ENCODE peak calls at places on chromosomes 1 and 21, in ten cellular contexts. N is mesendoderm; A is CD8-positive, alpha-beta T cell; X is AG04450; G is gastrocnemius medialis; D is tibial artery; T is CD4-positive, alpha-beta memory T cell; I is psoas muscle; S is naive thymus-derived CD4-positive, alpha-beta T cell; Z is PC-3. Y is an unnamed sample.

GRCh38 chr1:5998051-5998905 is 6.1 kb upstream of the NPHP4 start:
- DNase-seq in G (no peak), T (no peak), I (no peak), D (no peak), Z (no peak), N (no peak), S (no peak), X (no peak), A (no peak), Y (no peak)

GRCh38 chr1:216416488-216416887 is 6.8 kb downstream of the USH2A start:
- DNase-seq in G (no peak), I (no peak), X (no peak), S (no peak), Z (no peak), D (no peak), A (no peak), N (no peak), T (no peak), Y (no peak)

GRCh38 chr1:204072951-204073836 is at the start of gene SOX13:
- DNase-seq in X (peak; percentile 61), N (peak; percentile 96), G (peak; percentile 79), A (peak; percentile 9), D (peak; percentile 92), I (peak; percentile 85), T (peak; percentile 21), S (no peak), Z (peak; percentile 89), Y (peak; percentile 89)

GRCh38 chr21:44800103-44800502 is 1.5 kb downstream of the UBE2G2 start:
- DNase-seq in Z (peak; percentile 75), N (peak; percentile 42), X (no peak), A (no peak), D (no peak), T (no peak), I (no peak), S (no peak), G (no peak), Y (peak; percentile 27)

GRCh38 chr1:102630041-102630440 is 478.3 kb downstream of the COL11A1 start:
- DNase-seq in G (no peak), S (no peak), T (no peak), Z (no peak), I (no peak), X (no peak), N (no peak), A (no peak), D (no peak), Y (peak; percentile 1)

GRCh38 chr1:46114925-46115603 is 17.4 kb downstream of the PIK3R3 start:
- DNase-seq in Z (no peak), D (no peak), T (no peak), N (no peak), A (no peak), X (no peak), I (no peak), S (no peak), G (no peak), Y (no peak)

GRCh38 chr1:222331340-222331739 is 216.6 kb downstream of the HHIPL2 start:
- DNase-seq in T (no peak), Z (no peak), A (no peak), D (no peak), I (no peak), X (peak; percentile 81), G (no peak), S (no peak), N (peak; percentile 36), Y (peak; percentile 20)

GRCh38 chr1:83086346-83086745 is 912.6 kb downstream of the TTLL7 start:
- DNase-seq in Z (peak; percentile 64), T (no peak), A (no peak), I (no peak), N (no peak), X (no peak), G (no peak), D (no peak), S (no peak), Y (peak; percentile 4)

GRCh38 chr1:85584264-85584781 is 3.8 kb downstream of the CCN1 start:
- DNase-seq in X (peak; percentile 86), T (no peak), G (no peak), I (no peak), N (peak; percentile 93), A (no peak), D (no peak), Z (peak; percentile 90), S (no peak), Y (peak; percentile 50)

GRCh38 chr1:233075045-233075444 is 124.6 kb downstream of the NTPCR start:
- DNase-seq in T (no peak), A (no peak), Z (peak; percentile 97), X (peak; percentile 84), G (no peak), N (no peak), I (no peak), D (no peak), S (no peak), Y (peak; percentile 76)

DNA sequence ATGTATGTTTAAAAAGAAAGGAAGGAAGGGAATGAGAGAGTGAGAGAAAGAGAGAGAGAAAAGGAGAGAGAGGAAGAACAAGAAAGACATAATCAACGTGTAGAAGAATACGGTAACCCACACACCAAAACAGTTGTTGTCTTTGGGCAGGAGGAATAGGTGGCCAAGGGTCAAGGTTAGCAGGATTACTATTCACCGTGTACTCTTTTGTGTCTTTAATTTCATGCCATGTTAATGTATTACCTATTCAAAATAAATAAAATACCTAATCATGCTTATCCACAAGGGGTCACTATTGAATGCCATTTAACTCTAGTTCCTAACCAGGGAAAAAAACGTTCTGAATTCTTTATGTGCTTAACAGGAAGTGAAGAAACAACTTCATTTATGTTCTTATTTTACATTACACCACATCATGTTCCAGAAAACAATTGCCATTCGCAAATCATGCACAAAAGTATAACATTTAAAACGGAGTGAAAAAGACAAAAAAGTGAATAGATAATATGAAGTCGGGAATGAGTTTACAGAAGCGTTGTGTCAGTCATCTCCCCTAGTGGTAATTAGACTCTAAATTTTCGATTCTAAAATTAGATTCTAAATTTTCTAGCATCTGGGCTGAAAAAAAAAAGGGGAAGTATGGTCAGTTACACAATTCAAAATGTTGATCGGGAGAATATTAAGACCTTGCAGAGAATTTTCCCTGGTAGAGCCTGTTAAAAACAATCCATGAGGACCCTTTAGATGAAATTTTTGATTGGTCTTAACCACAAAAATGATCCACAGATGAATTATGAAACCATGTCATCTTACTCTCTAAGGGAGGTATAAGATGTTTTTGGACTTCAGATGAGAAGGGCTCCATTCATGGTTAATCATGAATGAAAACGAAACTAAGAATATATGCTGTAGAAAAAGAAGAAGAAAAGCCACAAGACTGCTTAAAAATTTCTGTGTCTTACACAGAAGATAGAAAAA is 694 bp upstream of the KMO start:
- DNase-seq in Z (peak; percentile 97), S (peak; percentile 67), I (no peak), D (no peak), N (peak; percentile 63), A (no peak), T (peak; percentile 67), X (peak; percentile 33), G (no peak), Y (peak; percentile 74)
- H3K27ac ChIP-seq in Z (peak overlapping the region; percentile 47), S (peak overlapping the region; percentile 54), I (peak overlapping the region; percentile 38), D (peak overlapping the region; percentile 18), N (no peak overlapping the region), A (peak overlapping the region; percentile 11), T (peak overlapping the region; percentile 10), X (no peak overlapping the region), G (no peak overlapping the region), Y (peak overlapping the region; percentile 92)

GRCh38 chr1:99429754-99430153 is 165.5 kb downstream of the PLPPR4 start:
- DNase-seq in X (no peak), S (no peak), I (no peak), A (no peak), D (no peak), T (no peak), Z (no peak), N (no peak), G (no peak), Y (no peak)
- H3K27ac ChIP-seq in X (no peak overlapping the region), S (no peak overlapping the region), I (no peak overlapping the region), A (no peak overlapping the region), D (no peak overlapping the region), T (no peak overlapping the region), Z (no peak overlapping the region), N (no peak overlapping the region), G (no peak overlapping the region), Y (no peak overlapping the region)

DNA sequence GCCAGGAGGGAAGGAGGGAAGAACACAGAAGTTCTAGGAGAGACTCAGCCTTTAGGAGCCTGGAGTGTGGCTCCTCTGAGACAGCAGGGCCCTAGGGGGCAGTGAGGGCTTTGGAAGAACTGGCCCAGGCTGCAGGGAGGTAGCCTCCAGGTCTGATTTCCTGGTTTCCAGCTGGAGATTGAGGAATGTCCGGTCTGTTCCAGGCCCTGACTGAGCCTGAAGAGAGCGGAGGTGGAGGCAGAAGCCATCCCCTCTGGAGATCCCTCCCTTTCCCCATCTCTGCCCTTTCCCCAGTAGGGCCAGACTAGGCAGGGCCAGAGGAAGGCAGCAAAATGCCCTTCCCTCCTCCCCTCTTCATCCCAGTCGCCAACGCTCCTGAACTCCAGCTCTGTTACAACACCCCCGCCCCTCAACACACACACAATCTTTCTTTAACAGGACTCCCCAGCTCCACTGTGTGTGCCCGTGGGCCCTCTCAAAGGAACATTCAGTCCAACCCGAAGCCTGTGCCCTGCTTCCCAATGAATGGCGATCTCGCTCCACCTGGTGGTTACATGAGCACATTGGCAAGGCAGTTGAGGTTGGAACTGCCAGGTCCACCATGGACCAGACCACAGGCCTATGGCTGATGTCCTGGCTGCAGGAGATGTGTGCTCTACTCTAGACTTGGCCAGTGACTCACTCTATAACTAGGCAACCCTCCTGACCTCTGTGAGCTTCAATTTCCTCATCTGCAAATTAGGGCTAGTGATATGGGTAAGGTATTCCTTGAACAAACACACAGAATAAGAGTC is 32.0 kb downstream of the MAP7D1 start:
- DNase-seq in A (peak; percentile 71), T (peak; percentile 80), I (peak; percentile 85), S (peak; percentile 79), Z (peak; percentile 91), N (peak; percentile 97), D (peak; percentile 91), G (peak; percentile 94), X (peak; percentile 80), Y (peak; percentile 88)
- H3K27ac ChIP-seq in A (no peak overlapping the region), T (no peak overlapping the region), I (peak overlapping the region; percentile 89), S (no peak overlapping the region), Z (peak overlapping the region; percentile 36), N (peak overlapping the region; percentile 40), D (peak overlapping the region; percentile 85), G (peak overlapping the region; percentile 86), X (peak overlapping the region; percentile 87), Y (peak overlapping the region; percentile 60)

GRCh38 chr1:24715658-24716057 is 29.6 kb upstream of the CLIC4 start:
- DNase-seq in G (no peak), A (no peak), T (no peak), X (no peak), N (no peak), D (no peak), I (no peak), S (no peak), Z (no peak), Y (no peak)

GRCh38 chr1:24721533-24721932 is 23.7 kb upstream of the CLIC4 start:
- DNase-seq in T (no peak), X (no peak), D (no peak), S (no peak), Z (no peak), N (no peak), A (no peak), I (no peak), G (no peak), Y (no peak)

GRCh38 chr1:24714859-24715520 is 30.3 kb upstream of the CLIC4 start:
- DNase-seq in I (no peak), A (no peak), G (no peak), N (no peak), D (no peak), S (no peak), T (no peak), Z (no peak), X (no peak), Y (peak; percentile 85)

GRCh38 chr1:24720152-24720551 is 25.1 kb upstream of the CLIC4 start:
- DNase-seq in I (peak; percentile 91), A (no peak), X (no peak), S (no peak), D (peak; percentile 94), T (no peak), G (peak; percentile 80), Z (peak; percentile 70), N (no peak), Y (peak; percentile 48)

GRCh38 chr1:24717867-24718650 is 27.2 kb upstream of the CLIC4 start:
- DNase-seq in T (no peak), G (no peak), S (no peak), X (no peak), I (no peak), A (no peak), D (peak; percentile 45), Z (no peak), N (no peak), Y (no peak)
- H3K27ac ChIP-seq in T (no peak overlapping the region), G (peak overlapping the region; percentile 48), S (no peak overlapping the region), X (no peak overlapping the region), I (no peak overlapping the region), A (no peak overlapping the region), D (peak overlapping the region; percentile 62), Z (no peak overlapping the region), N (no peak overlapping the region), Y (no peak overlapping the region)

Y was measured in mammary epithelial cell.